ENCODE peak calls at places on chromosomes 5 and 9, in five cellular contexts. W, U, I, B and A are unnamed samples.

GRCh38 chr9:124480621-124480981 is 26.6 kb downstream of the NR5A1 start:
- DNase-seq in W (no peak), U (no peak), I (no peak), B (no peak), A (no peak)

GRCh38 chr5:95838001-95838520 is 15.5 kb upstream of the GLRX start:
- DNase-seq in W (no peak), U (no peak), I (no peak), B (no peak), A (peak; percentile 85)

GRCh38 chr9:79642671-79643070 is 70.9 kb downstream of the TLE4 start:
- DNase-seq in W (no peak), U (peak; percentile 40), I (no peak), B (no peak), A (no peak)

GRCh38 chr9:106862946-106863740 is at the start of gene ZNF462:
- DNase-seq in W (peak; percentile 36), U (peak; percentile 86), I (no peak), B (no peak), A (peak; percentile 77)

GRCh38 chr5:34926318-34926888 is 3.0 kb upstream of the DNAJC21 start:
- DNase-seq in W (no peak), U (no peak), I (no peak), B (no peak), A (no peak)

GRCh38 chr5:176810084-176810597 is at the start of gene UNC5A:
- DNase-seq in W (peak; percentile 58), U (peak; percentile 59), I (no peak), B (no peak), A (no peak)

GRCh38 chr9:86354882-86355399 is 731 bp upstream of the TUT7 start:
- DNase-seq in W (no peak), U (no peak), I (no peak), B (no peak), A (peak; percentile 7)

GRCh38 chr5:17000296-17000939 is 64.3 kb upstream of the MYO10 start:
- DNase-seq in W (no peak), U (peak; percentile 99), I (peak; percentile 88), B (no peak), A (no peak)